ENCODE peak calls at places on chromosomes 3 and 15, in six cellular contexts. One of them, this sample, is unnamed. For H3K4me1, the result is how much of the 10 kb centered on the place peaks cover.

GRCh38 chr3:148021400-148021799 is 612.2 kb downstream of the ZIC1 start:
- DNase-seq in mammary epithelial cell: no peak
- DNase-seq in CD8-positive, alpha-beta T cell: no peak
- DNase-seq in heart left ventricle: no peak
- DNase-seq in A549: no peak
- DNase-seq in iPS DF 6.9: no peak
- DNase-seq in this sample: no peak

GRCh38 chr3:15354485-15354884 is 22.1 kb upstream of the SH3BP5 start:
- DNase-seq in iPS DF 6.9: no peak
- DNase-seq in CD8-positive, alpha-beta T cell: no peak
- DNase-seq in A549: no peak
- DNase-seq in heart left ventricle: no peak
- DNase-seq in mammary epithelial cell: no peak
- DNase-seq in this sample: no peak

GRCh38 chr15:90099868-90100854 is 2.1 kb downstream of the IDH2 start:
- DNase-seq in iPS DF 6.9: no peak
- DNase-seq in A549: no peak
- DNase-seq in mammary epithelial cell: peak
- DNase-seq in heart left ventricle: no peak
- DNase-seq in CD8-positive, alpha-beta T cell: no peak
- DNase-seq in this sample: no peak

GRCh38 chr3:14175383-14176037 is 2.9 kb downstream of the XPC start:
- DNase-seq in mammary epithelial cell: peak
- DNase-seq in iPS DF 6.9: no peak
- DNase-seq in CD8-positive, alpha-beta T cell: peak
- DNase-seq in heart left ventricle: no peak
- DNase-seq in A549: no peak
- DNase-seq in this sample: no peak

GRCh38 chr15:66815322-66815721 is 113.3 kb downstream of the SMAD6 start:
- DNase-seq in heart left ventricle: no peak
- DNase-seq in CD8-positive, alpha-beta T cell: no peak
- DNase-seq in iPS DF 6.9: no peak
- DNase-seq in mammary epithelial cell: peak
- DNase-seq in A549: no peak
- DNase-seq in this sample: peak

GRCh38 chr15:68783226-68784054 is 37.3 kb downstream of the ANP32A start:
- DNase-seq in CD8-positive, alpha-beta T cell: peak
- DNase-seq in mammary epithelial cell: peak
- DNase-seq in heart left ventricle: peak
- DNase-seq in A549: peak
- DNase-seq in iPS DF 6.9: peak
- DNase-seq in this sample: no peak

GRCh38 chr3:184186184-184186901 is at the start of gene ABCF3:
- DNase-seq in iPS DF 6.9: no peak
- DNase-seq in mammary epithelial cell: no peak
- DNase-seq in A549: no peak
- DNase-seq in CD8-positive, alpha-beta T cell: no peak
- DNase-seq in heart left ventricle: peak
- DNase-seq in this sample: no peak

GRCh38 chr3:43155464-43156121 is 49.7 kb upstream of the POMGNT2 start:
- DNase-seq in A549: peak
- DNase-seq in heart left ventricle: peak
- DNase-seq in mammary epithelial cell: peak
- DNase-seq in iPS DF 6.9: peak
- DNase-seq in CD8-positive, alpha-beta T cell: no peak
- DNase-seq in this sample: peak

GRCh38 chr3:75049581-75049980 is 435.1 kb upstream of the CNTN3 start:
- DNase-seq in heart left ventricle: no peak
- DNase-seq in CD8-positive, alpha-beta T cell: no peak
- DNase-seq in A549: no peak
- DNase-seq in iPS DF 6.9: no peak
- DNase-seq in mammary epithelial cell: peak
- DNase-seq in this sample: no peak

GRCh38 chr3:38153986-38154608 is 11.2 kb upstream of the OXSR1 start:
- DNase-seq in CD8-positive, alpha-beta T cell: no peak
- DNase-seq in A549: no peak
- DNase-seq in iPS DF 6.9: no peak
- DNase-seq in mammary epithelial cell: peak
- DNase-seq in heart left ventricle: no peak
- DNase-seq in this sample: peak

GRCh38 chr3:159263750-159264561 is 462.1 kb downstream of the MFSD1 start:
- DNase-seq in iPS DF 6.9: peak
- DNase-seq in heart left ventricle: peak
- DNase-seq in mammary epithelial cell: peak
- DNase-seq in A549: peak
- DNase-seq in CD8-positive, alpha-beta T cell: no peak
- DNase-seq in this sample: peak

GRCh38 chr3:46482632-46483311 is 15.0 kb upstream of the RTP3 start:
- DNase-seq in mammary epithelial cell: peak
- DNase-seq in heart left ventricle: no peak
- DNase-seq in iPS DF 6.9: no peak
- DNase-seq in A549: no peak
- DNase-seq in CD8-positive, alpha-beta T cell: no peak
- DNase-seq in this sample: peak

GRCh38 chr3:13707456-13707855 is 158.5 kb downstream of the FBLN2 start:
- DNase-seq in A549: no peak
- DNase-seq in CD8-positive, alpha-beta T cell: no peak
- DNase-seq in iPS DF 6.9: no peak
- DNase-seq in heart left ventricle: no peak
- DNase-seq in mammary epithelial cell: no peak
- DNase-seq in this sample: no peak

GRCh38 chr3:18830087-18830486 is 318.2 kb upstream of the KCNH8 start:
- DNase-seq in CD8-positive, alpha-beta T cell: no peak
- DNase-seq in A549: no peak
- DNase-seq in heart left ventricle: no peak
- DNase-seq in mammary epithelial cell: no peak
- DNase-seq in iPS DF 6.9: no peak
- DNase-seq in this sample: no peak

GRCh38 chr3:169295126-169295525 is 368.4 kb downstream of the MECOM start:
- DNase-seq in A549: no peak
- DNase-seq in iPS DF 6.9: no peak
- DNase-seq in mammary epithelial cell: no peak
- DNase-seq in CD8-positive, alpha-beta T cell: no peak
- DNase-seq in heart left ventricle: no peak
- DNase-seq in this sample: no peak

GRCh38 chr3:46406786-46407611 is at the start of the genes CCR5AS and CCRL2:
- DNase-seq in heart left ventricle: peak
- DNase-seq in A549: no peak
- DNase-seq in mammary epithelial cell: no peak
- DNase-seq in iPS DF 6.9: no peak
- DNase-seq in CD8-positive, alpha-beta T cell: peak
- DNase-seq in this sample: no peak

GRCh38 chr3:87706176-87706575 is 352.6 kb downstream of the CGGBP1 start:
- DNase-seq in iPS DF 6.9: no peak
- DNase-seq in mammary epithelial cell: peak
- DNase-seq in CD8-positive, alpha-beta T cell: no peak
- DNase-seq in heart left ventricle: no peak
- DNase-seq in A549: no peak
- DNase-seq in this sample: no peak

GRCh38 chr15:90192961-90193786 is 8.0 kb upstream of the SEMA4B start:
- DNase-seq in CD8-positive, alpha-beta T cell: no peak
- DNase-seq in iPS DF 6.9: no peak
- DNase-seq in A549: no peak
- DNase-seq in heart left ventricle: no peak
- DNase-seq in mammary epithelial cell: no peak
- DNase-seq in this sample: no peak

GRCh38 chr15:63046927-63047760 is 4.6 kb downstream of the TPM1 start:
- DNase-seq in mammary epithelial cell: peak
- DNase-seq in heart left ventricle: no peak
- DNase-seq in iPS DF 6.9: no peak
- DNase-seq in A549: no peak
- DNase-seq in CD8-positive, alpha-beta T cell: no peak
- DNase-seq in this sample: no peak

GRCh38 chr3:4757056-4757948 is 221.9 kb upstream of the BHLHE40 start:
- DNase-seq in heart left ventricle: no peak
- DNase-seq in mammary epithelial cell: no peak
- DNase-seq in CD8-positive, alpha-beta T cell: no peak
- DNase-seq in A549: no peak
- DNase-seq in iPS DF 6.9: no peak
- DNase-seq in this sample: no peak

GRCh38 chr3:4753073-4753691 is 226.1 kb upstream of the BHLHE40 start:
- DNase-seq in iPS DF 6.9: no peak
- DNase-seq in heart left ventricle: no peak
- DNase-seq in A549: no peak
- DNase-seq in mammary epithelial cell: no peak
- DNase-seq in CD8-positive, alpha-beta T cell: no peak
- DNase-seq in this sample: no peak

GRCh38 chr3:4756060-4756775 is 223.0 kb upstream of the BHLHE40 start:
- DNase-seq in mammary epithelial cell: no peak
- DNase-seq in heart left ventricle: no peak
- DNase-seq in iPS DF 6.9: no peak
- DNase-seq in A549: no peak
- DNase-seq in CD8-positive, alpha-beta T cell: no peak
- DNase-seq in this sample: no peak

GRCh38 chr3:4754180-4755086 is 224.8 kb upstream of the BHLHE40 start:
- DNase-seq in A549: no peak
- DNase-seq in heart left ventricle: no peak
- DNase-seq in mammary epithelial cell: no peak
- DNase-seq in iPS DF 6.9: no peak
- DNase-seq in CD8-positive, alpha-beta T cell: no peak
- DNase-seq in this sample: no peak

DNA sequence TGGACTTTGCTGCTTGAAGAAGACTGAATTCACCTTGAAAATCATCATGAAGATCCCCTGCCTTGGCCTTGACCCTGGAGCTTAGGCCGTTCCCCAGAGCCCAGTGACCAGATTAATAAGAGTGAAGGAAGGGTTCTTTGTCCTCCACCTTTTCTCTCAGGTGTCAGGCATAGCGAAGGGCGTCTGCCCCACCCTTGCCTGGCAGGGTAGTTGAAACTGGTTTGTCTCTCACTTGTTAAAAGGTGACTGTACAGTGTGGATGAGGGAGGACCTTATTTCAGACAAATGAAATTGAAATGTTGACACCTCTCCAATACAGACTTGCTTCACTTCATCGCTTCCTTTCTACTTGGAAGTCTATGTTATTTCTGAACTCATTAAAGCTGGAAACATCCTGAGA is 223.7 kb upstream of the BHLHE40 start:
- DNase-seq in heart left ventricle: no peak
- DNase-seq in iPS DF 6.9: no peak
- DNase-seq in CD8-positive, alpha-beta T cell: no peak
- DNase-seq in A549: no peak
- DNase-seq in mammary epithelial cell: no peak
- DNase-seq in this sample: peak
- H3K4me1 ChIP-seq in heart left ventricle: half or more
- H3K4me1 ChIP-seq in iPS DF 6.9: under half
- H3K4me1 ChIP-seq in CD8-positive, alpha-beta T cell: under half
- H3K4me1 ChIP-seq in A549: under half
- H3K4me1 ChIP-seq in mammary epithelial cell: under half
- H3K4me1 ChIP-seq in this sample: under half

GRCh38 chr15:33458421-33458820 is 147.7 kb downstream of the RYR3 start:
- DNase-seq in heart left ventricle: no peak
- DNase-seq in iPS DF 6.9: no peak
- DNase-seq in CD8-positive, alpha-beta T cell: no peak
- DNase-seq in mammary epithelial cell: peak
- DNase-seq in A549: no peak
- DNase-seq in this sample: peak
- H3K4me1 ChIP-seq in heart left ventricle: under half
- H3K4me1 ChIP-seq in iPS DF 6.9: under half
- H3K4me1 ChIP-seq in CD8-positive, alpha-beta T cell: under half
- H3K4me1 ChIP-seq in mammary epithelial cell: under half
- H3K4me1 ChIP-seq in A549: under half
- H3K4me1 ChIP-seq in this sample: under half

GRCh38 chr3:150748648-150749047 is 14.3 kb downstream of the SIAH2 start:
- DNase-seq in mammary epithelial cell: no peak
- DNase-seq in CD8-positive, alpha-beta T cell: no peak
- DNase-seq in iPS DF 6.9: no peak
- DNase-seq in A549: no peak
- DNase-seq in heart left ventricle: no peak
- DNase-seq in this sample: no peak
- H3K4me1 ChIP-seq in mammary epithelial cell: under half
- H3K4me1 ChIP-seq in CD8-positive, alpha-beta T cell: under half
- H3K4me1 ChIP-seq in iPS DF 6.9: under half
- H3K4me1 ChIP-seq in A549: under half
- H3K4me1 ChIP-seq in heart left ventricle: half or more
- H3K4me1 ChIP-seq in this sample: under half

GRCh38 chr3:11195201-11195600 is 40.9 kb downstream of the HRH1 start:
- DNase-seq in heart left ventricle: no peak
- DNase-seq in CD8-positive, alpha-beta T cell: no peak
- DNase-seq in A549: no peak
- DNase-seq in mammary epithelial cell: peak
- DNase-seq in iPS DF 6.9: no peak
- DNase-seq in this sample: no peak
- H3K4me1 ChIP-seq in heart left ventricle: under half
- H3K4me1 ChIP-seq in CD8-positive, alpha-beta T cell: under half
- H3K4me1 ChIP-seq in A549: under half
- H3K4me1 ChIP-seq in mammary epithelial cell: under half
- H3K4me1 ChIP-seq in iPS DF 6.9: under half
- H3K4me1 ChIP-seq in this sample: under half

GRCh38 chr3:172204716-172205115 is 165.3 kb downstream of the FNDC3B start:
- DNase-seq in heart left ventricle: no peak
- DNase-seq in iPS DF 6.9: no peak
- DNase-seq in CD8-positive, alpha-beta T cell: no peak
- DNase-seq in mammary epithelial cell: no peak
- DNase-seq in A549: no peak
- DNase-seq in this sample: no peak
- H3K4me1 ChIP-seq in heart left ventricle: half or more
- H3K4me1 ChIP-seq in iPS DF 6.9: under half
- H3K4me1 ChIP-seq in CD8-positive, alpha-beta T cell: under half
- H3K4me1 ChIP-seq in mammary epithelial cell: under half
- H3K4me1 ChIP-seq in A549: half or more
- H3K4me1 ChIP-seq in this sample: under half

GRCh38 chr3:11549580-11550140 is 94.1 kb downstream of the VGLL4 start:
- DNase-seq in A549: no peak
- DNase-seq in heart left ventricle: peak
- DNase-seq in iPS DF 6.9: no peak
- DNase-seq in CD8-positive, alpha-beta T cell: no peak
- DNase-seq in mammary epithelial cell: no peak
- DNase-seq in this sample: no peak
- H3K4me1 ChIP-seq in A549: under half
- H3K4me1 ChIP-seq in heart left ventricle: half or more
- H3K4me1 ChIP-seq in iPS DF 6.9: under half
- H3K4me1 ChIP-seq in CD8-positive, alpha-beta T cell: under half
- H3K4me1 ChIP-seq in mammary epithelial cell: under half
- H3K4me1 ChIP-seq in this sample: under half